ENCODE peak calls at places on chromosome 2, in ten cellular contexts. One of them, this sample, is unnamed.

GRCh38 chr2:171434671-171434980 is 600 bp downstream of the DCAF17 start:
- DNase-seq in GM23248: no peak
- DNase-seq in mesendoderm: no peak
- DNase-seq in colonic mucosa: peak; percentile 81
- DNase-seq in H9: peak; percentile 81
- DNase-seq in astrocyte: no peak
- DNase-seq in H1: no peak
- DNase-seq in HepG2: peak; percentile 76
- DNase-seq in K562: no peak
- DNase-seq in mesenchymal stem cell: no peak
- DNase-seq in this sample: no peak

GRCh38 chr2:40177366-40177765 is 274.5 kb downstream of the SLC8A1 start:
- DNase-seq in GM23248: peak; percentile 36
- DNase-seq in colonic mucosa: no peak
- DNase-seq in K562: no peak
- DNase-seq in mesenchymal stem cell: no peak
- DNase-seq in HepG2: no peak
- DNase-seq in mesendoderm: no peak
- DNase-seq in H9: no peak
- DNase-seq in H1: no peak
- DNase-seq in astrocyte: no peak
- DNase-seq in this sample: peak; percentile 46

GRCh38 chr2:203018181-203018580 is 3.5 kb downstream of the NBEAL1 start:
- DNase-seq in HepG2: peak; percentile 55
- DNase-seq in mesendoderm: no peak
- DNase-seq in colonic mucosa: no peak
- DNase-seq in mesenchymal stem cell: peak; percentile 31
- DNase-seq in GM23248: peak; percentile 41
- DNase-seq in H1: no peak
- DNase-seq in H9: no peak
- DNase-seq in astrocyte: no peak
- DNase-seq in K562: no peak
- DNase-seq in this sample: peak; percentile 52

GRCh38 chr2:39508243-39508642 is 71.2 kb upstream of the MAP4K3 start:
- DNase-seq in astrocyte: peak; percentile 76
- DNase-seq in K562: no peak
- DNase-seq in mesenchymal stem cell: peak; percentile 72
- DNase-seq in H9: no peak
- DNase-seq in GM23248: peak; percentile 53
- DNase-seq in colonic mucosa: no peak
- DNase-seq in HepG2: no peak
- DNase-seq in mesendoderm: no peak
- DNase-seq in H1: no peak
- DNase-seq in this sample: peak; percentile 83

GRCh38 chr2:178002038-178002437 is 70.5 kb downstream of the PDE11A start:
- DNase-seq in GM23248: no peak
- DNase-seq in K562: no peak
- DNase-seq in H9: no peak
- DNase-seq in colonic mucosa: no peak
- DNase-seq in mesendoderm: no peak
- DNase-seq in H1: no peak
- DNase-seq in HepG2: no peak
- DNase-seq in mesenchymal stem cell: no peak
- DNase-seq in astrocyte: no peak
- DNase-seq in this sample: no peak

GRCh38 chr2:182228741-182229140 is 198.1 kb downstream of the PDE1A start:
- DNase-seq in K562: no peak
- DNase-seq in GM23248: peak; percentile 94
- DNase-seq in mesenchymal stem cell: no peak
- DNase-seq in H9: no peak
- DNase-seq in H1: no peak
- DNase-seq in mesendoderm: no peak
- DNase-seq in HepG2: no peak
- DNase-seq in colonic mucosa: no peak
- DNase-seq in astrocyte: peak; percentile 56
- DNase-seq in this sample: peak; percentile 22

GRCh38 chr2:45923701-45924100 is 272.2 kb downstream of the PRKCE start:
- DNase-seq in H9: no peak
- DNase-seq in mesendoderm: no peak
- DNase-seq in colonic mucosa: no peak
- DNase-seq in H1: no peak
- DNase-seq in K562: no peak
- DNase-seq in mesenchymal stem cell: no peak
- DNase-seq in HepG2: no peak
- DNase-seq in astrocyte: peak; percentile 47
- DNase-seq in GM23248: no peak
- DNase-seq in this sample: no peak

GRCh38 chr2:25561136-25561850 is 112.1 kb downstream of the DTNB start:
- DNase-seq in mesenchymal stem cell: no peak
- DNase-seq in colonic mucosa: no peak
- DNase-seq in H1: no peak
- DNase-seq in HepG2: no peak
- DNase-seq in H9: peak; percentile 38
- DNase-seq in K562: no peak
- DNase-seq in mesendoderm: no peak
- DNase-seq in GM23248: no peak
- DNase-seq in astrocyte: no peak
- DNase-seq in this sample: no peak

GRCh38 chr2:221570321-221571107 is 1.6 kb downstream of the EPHA4 start:
- DNase-seq in K562: no peak
- DNase-seq in HepG2: no peak
- DNase-seq in mesenchymal stem cell: peak; percentile 34
- DNase-seq in astrocyte: no peak
- DNase-seq in colonic mucosa: peak; percentile 25
- DNase-seq in H9: peak; percentile 59
- DNase-seq in H1: peak; percentile 58
- DNase-seq in GM23248: peak; percentile 45
- DNase-seq in mesendoderm: peak; percentile 55
- DNase-seq in this sample: peak; percentile 69

DNA sequence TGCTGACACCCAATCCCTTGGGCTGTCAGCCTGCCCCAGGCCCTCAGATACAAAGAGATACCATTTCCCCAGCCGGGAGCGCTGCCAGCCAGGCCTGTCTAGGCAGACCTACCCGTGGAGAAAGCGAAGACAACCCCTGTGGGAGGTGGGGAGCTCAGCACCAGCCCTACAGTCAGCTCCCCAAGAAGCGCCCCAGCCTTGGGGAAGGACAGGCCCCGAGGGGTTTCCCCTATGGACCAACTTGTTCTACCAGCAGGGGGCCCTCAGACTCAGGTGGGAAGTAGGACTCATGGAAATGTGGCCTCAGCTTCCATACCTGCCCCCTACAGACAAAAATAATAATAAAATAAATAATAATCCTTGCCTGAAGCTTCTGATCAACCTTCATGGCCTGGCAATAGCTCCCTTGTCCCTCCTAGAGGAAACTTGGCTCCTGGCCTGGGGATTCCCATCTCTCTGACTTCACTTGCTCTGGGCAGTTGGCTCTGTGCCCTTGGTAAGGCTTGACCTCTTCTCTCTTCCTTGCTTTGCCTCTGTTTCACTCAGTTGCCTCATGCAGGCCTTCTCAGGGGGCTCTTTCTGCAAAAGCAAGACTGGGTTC is 7.0 kb downstream of the SLC35F6 start:
- DNase-seq in K562: peak; percentile 70
- DNase-seq in HepG2: peak; percentile 62
- DNase-seq in mesenchymal stem cell: peak; percentile 88
- DNase-seq in H1: no peak
- DNase-seq in H9: peak; percentile 43
- DNase-seq in GM23248: peak; percentile 80
- DNase-seq in colonic mucosa: peak; percentile 72
- DNase-seq in astrocyte: peak; percentile 58
- DNase-seq in mesendoderm: no peak
- DNase-seq in this sample: peak; percentile 85
- H3K9ac ChIP-seq in K562: peak overlapping the region; percentile 79
- H3K9ac ChIP-seq in HepG2: no peak overlapping the region
- H3K9ac ChIP-seq in mesenchymal stem cell: peak overlapping the region; percentile 33
- H3K9ac ChIP-seq in H1: no peak overlapping the region
- H3K9ac ChIP-seq in H9: no peak overlapping the region
- H3K9ac ChIP-seq in GM23248: no peak overlapping the region
- H3K9ac ChIP-seq in colonic mucosa: no peak overlapping the region
- H3K9ac ChIP-seq in astrocyte: no peak overlapping the region
- H3K9ac ChIP-seq in mesendoderm: no peak overlapping the region
- H3K9ac ChIP-seq in this sample: peak overlapping the region; percentile 71

DNA sequence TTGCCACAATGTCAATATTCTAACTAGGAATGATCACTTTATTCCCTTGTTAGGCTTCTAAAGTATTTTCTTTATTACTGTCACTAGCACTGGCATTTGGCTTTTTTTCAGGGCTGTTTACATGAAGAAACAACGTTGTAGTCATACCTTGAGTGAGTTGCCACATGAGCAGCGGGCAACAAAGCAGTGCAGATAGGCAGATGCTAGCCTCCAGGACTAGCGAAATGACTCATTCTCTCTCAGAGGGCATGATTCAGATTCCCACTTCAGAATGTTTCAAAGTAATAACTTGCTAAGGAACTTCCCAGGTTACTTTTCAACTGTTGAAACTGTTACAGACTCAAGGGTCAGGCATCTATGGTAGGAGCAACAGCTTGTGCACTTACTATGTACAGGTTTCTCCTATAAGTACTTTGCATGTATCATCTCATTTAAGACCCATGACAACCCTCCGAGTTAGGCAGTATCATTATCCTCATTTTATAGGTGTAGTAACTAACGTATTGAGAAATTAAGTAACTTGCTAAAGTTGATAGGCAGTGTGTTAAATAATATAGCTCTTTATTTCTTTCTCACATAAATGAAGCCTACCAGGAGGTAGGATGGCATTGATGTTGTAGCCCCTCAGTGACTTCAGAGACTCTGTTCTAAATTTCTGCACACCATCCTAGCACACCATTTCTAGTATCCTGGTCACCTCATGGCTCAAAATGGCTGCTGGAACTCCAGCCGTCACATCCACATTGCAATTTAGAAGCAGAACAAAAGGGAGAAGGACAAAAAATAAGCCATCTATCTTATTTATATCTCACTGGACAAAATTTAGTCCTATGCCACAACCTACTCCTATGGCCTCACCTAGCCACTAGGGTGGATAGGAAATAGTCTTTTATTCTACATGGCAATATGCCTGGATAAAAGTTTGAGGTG is 83.3 kb downstream of the ICOS start:
- DNase-seq in mesenchymal stem cell: peak; percentile 14
- DNase-seq in colonic mucosa: no peak
- DNase-seq in H1: no peak
- DNase-seq in mesendoderm: no peak
- DNase-seq in HepG2: no peak
- DNase-seq in K562: no peak
- DNase-seq in H9: no peak
- DNase-seq in GM23248: peak; percentile 69
- DNase-seq in astrocyte: peak; percentile 63
- DNase-seq in this sample: peak; percentile 35
- H3K9ac ChIP-seq in mesenchymal stem cell: no peak overlapping the region
- H3K9ac ChIP-seq in colonic mucosa: no peak overlapping the region
- H3K9ac ChIP-seq in H1: no peak overlapping the region
- H3K9ac ChIP-seq in mesendoderm: no peak overlapping the region
- H3K9ac ChIP-seq in HepG2: no peak overlapping the region
- H3K9ac ChIP-seq in K562: no peak overlapping the region
- H3K9ac ChIP-seq in H9: no peak overlapping the region
- H3K9ac ChIP-seq in GM23248: no peak overlapping the region
- H3K9ac ChIP-seq in astrocyte: no peak overlapping the region
- H3K9ac ChIP-seq in this sample: no peak overlapping the region

DNA sequence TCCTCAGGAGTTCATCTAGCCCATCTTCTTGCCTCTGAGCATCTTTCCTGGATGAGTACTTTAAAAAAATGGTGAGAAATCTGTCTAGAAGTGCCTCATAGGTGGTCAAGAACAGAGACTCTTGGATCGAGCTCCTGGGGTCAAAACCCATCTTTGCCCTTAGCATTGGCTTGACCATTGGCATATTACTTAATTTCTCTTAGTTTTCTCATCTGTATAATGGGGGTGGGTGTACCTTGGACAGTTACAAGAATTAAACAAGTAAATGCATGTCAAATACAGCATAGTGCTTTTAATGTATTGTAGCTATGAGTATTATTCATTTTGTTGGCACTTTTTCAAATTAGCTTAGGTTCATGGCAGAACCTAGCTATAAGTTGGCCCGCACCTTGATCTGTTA is 36.8 kb downstream of the DHRS9 start:
- DNase-seq in GM23248: no peak
- DNase-seq in astrocyte: no peak
- DNase-seq in mesenchymal stem cell: no peak
- DNase-seq in mesendoderm: no peak
- DNase-seq in K562: no peak
- DNase-seq in H1: no peak
- DNase-seq in HepG2: no peak
- DNase-seq in colonic mucosa: no peak
- DNase-seq in H9: no peak
- DNase-seq in this sample: no peak
- H3K9ac ChIP-seq in GM23248: no peak overlapping the region
- H3K9ac ChIP-seq in astrocyte: no peak overlapping the region
- H3K9ac ChIP-seq in mesenchymal stem cell: no peak overlapping the region
- H3K9ac ChIP-seq in mesendoderm: no peak overlapping the region
- H3K9ac ChIP-seq in K562: no peak overlapping the region
- H3K9ac ChIP-seq in H1: no peak overlapping the region
- H3K9ac ChIP-seq in HepG2: no peak overlapping the region
- H3K9ac ChIP-seq in colonic mucosa: no peak overlapping the region
- H3K9ac ChIP-seq in H9: no peak overlapping the region
- H3K9ac ChIP-seq in this sample: no peak overlapping the region

GRCh38 chr2:33302348-33302747 is 174.1 kb upstream of the RASGRP3 start:
- DNase-seq in K562: no peak
- DNase-seq in astrocyte: no peak
- DNase-seq in H1: no peak
- DNase-seq in GM23248: no peak
- DNase-seq in HepG2: no peak
- DNase-seq in colonic mucosa: no peak
- DNase-seq in H9: no peak
- DNase-seq in mesenchymal stem cell: no peak
- DNase-seq in mesendoderm: no peak
- DNase-seq in this sample: peak; percentile 30

GRCh38 chr2:33292063-33292462 is 184.4 kb upstream of the RASGRP3 start:
- DNase-seq in GM23248: no peak
- DNase-seq in H1: no peak
- DNase-seq in astrocyte: no peak
- DNase-seq in mesenchymal stem cell: no peak
- DNase-seq in K562: no peak
- DNase-seq in HepG2: no peak
- DNase-seq in H9: no peak
- DNase-seq in colonic mucosa: no peak
- DNase-seq in mesendoderm: no peak
- DNase-seq in this sample: no peak

GRCh38 chr2:33298233-33298632 is 178.2 kb upstream of the RASGRP3 start:
- DNase-seq in colonic mucosa: no peak
- DNase-seq in GM23248: peak; percentile 80
- DNase-seq in H9: no peak
- DNase-seq in mesenchymal stem cell: peak; percentile 65
- DNase-seq in K562: peak; percentile 44
- DNase-seq in astrocyte: peak; percentile 96
- DNase-seq in HepG2: no peak
- DNase-seq in H1: no peak
- DNase-seq in mesendoderm: no peak
- DNase-seq in this sample: peak; percentile 51

GRCh38 chr2:33292981-33293586 is 183.4 kb upstream of the RASGRP3 start:
- DNase-seq in H1: no peak
- DNase-seq in K562: no peak
- DNase-seq in colonic mucosa: no peak
- DNase-seq in mesendoderm: no peak
- DNase-seq in HepG2: no peak
- DNase-seq in astrocyte: peak; percentile 61
- DNase-seq in H9: no peak
- DNase-seq in mesenchymal stem cell: no peak
- DNase-seq in GM23248: no peak
- DNase-seq in this sample: peak; percentile 35

DNA sequence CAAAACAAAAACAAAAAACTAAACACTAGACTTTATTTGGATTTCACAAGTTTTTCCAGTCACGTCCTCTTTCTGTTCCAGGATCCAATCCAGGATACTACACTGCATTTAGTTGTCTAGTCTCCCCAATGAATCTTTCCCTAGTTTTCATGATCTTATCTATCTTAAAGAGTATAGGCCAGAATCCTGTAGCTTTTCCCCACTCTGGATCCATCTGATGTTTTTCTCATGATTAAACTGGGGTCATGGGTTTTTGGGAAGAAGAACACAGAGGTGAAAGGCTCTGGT is 178.8 kb upstream of the RASGRP3 start:
- DNase-seq in astrocyte: no peak
- DNase-seq in mesenchymal stem cell: peak; percentile 9
- DNase-seq in H9: no peak
- DNase-seq in mesendoderm: no peak
- DNase-seq in H1: no peak
- DNase-seq in HepG2: no peak
- DNase-seq in colonic mucosa: no peak
- DNase-seq in GM23248: no peak
- DNase-seq in K562: no peak
- DNase-seq in this sample: no peak
- H3K9ac ChIP-seq in astrocyte: peak overlapping the region; percentile 28
- H3K9ac ChIP-seq in mesenchymal stem cell: no peak overlapping the region
- H3K9ac ChIP-seq in H9: no peak overlapping the region
- H3K9ac ChIP-seq in mesendoderm: no peak overlapping the region
- H3K9ac ChIP-seq in H1: no peak overlapping the region
- H3K9ac ChIP-seq in HepG2: no peak overlapping the region
- H3K9ac ChIP-seq in colonic mucosa: no peak overlapping the region
- H3K9ac ChIP-seq in GM23248: peak overlapping the region; percentile 17
- H3K9ac ChIP-seq in K562: no peak overlapping the region
- H3K9ac ChIP-seq in this sample: no peak overlapping the region

This sample was measured in adipocyte.